ENCODE peak calls at places on chromosomes 1 and 21, in ten cellular contexts. One of them, this sample, is unnamed. For H3K36me3, the result is how much of the 10 kb centered on the place peaks cover.

GRCh38 chr1:22611530-22611947 is 24.9 kb upstream of the C1QA start:
- DNase-seq in prostate gland: no peak
- DNase-seq in kidney: no peak
- DNase-seq in cardiac muscle cell: peak
- DNase-seq in trophoblast cell: peak
- DNase-seq in mesendoderm: peak
- DNase-seq in naive thymus-derived CD4-positive, alpha-beta T cell: no peak
- DNase-seq in brain microvascular endothelial cell: peak
- DNase-seq in pancreas: peak
- DNase-seq in GM23248: peak
- DNase-seq in this sample: peak

GRCh38 chr1:240109920-240110685 is 18.4 kb downstream of the FMN2 start:
- DNase-seq in prostate gland: no peak
- DNase-seq in kidney: no peak
- DNase-seq in cardiac muscle cell: peak
- DNase-seq in trophoblast cell: no peak
- DNase-seq in mesendoderm: peak
- DNase-seq in naive thymus-derived CD4-positive, alpha-beta T cell: no peak
- DNase-seq in brain microvascular endothelial cell: no peak
- DNase-seq in pancreas: no peak
- DNase-seq in GM23248: no peak
- DNase-seq in this sample: no peak

GRCh38 chr1:164689672-164690655 is 131.0 kb downstream of the PBX1 start:
- DNase-seq in prostate gland: no peak
- DNase-seq in kidney: no peak
- DNase-seq in cardiac muscle cell: no peak
- DNase-seq in trophoblast cell: no peak
- DNase-seq in mesendoderm: peak
- DNase-seq in naive thymus-derived CD4-positive, alpha-beta T cell: no peak
- DNase-seq in brain microvascular endothelial cell: no peak
- DNase-seq in pancreas: no peak
- DNase-seq in GM23248: no peak
- DNase-seq in this sample: no peak

GRCh38 chr1:190328361-190328760 is 149.3 kb downstream of the BRINP3 start:
- DNase-seq in prostate gland: no peak
- DNase-seq in kidney: no peak
- DNase-seq in cardiac muscle cell: no peak
- DNase-seq in trophoblast cell: no peak
- DNase-seq in mesendoderm: no peak
- DNase-seq in naive thymus-derived CD4-positive, alpha-beta T cell: no peak
- DNase-seq in brain microvascular endothelial cell: no peak
- DNase-seq in pancreas: no peak
- DNase-seq in GM23248: no peak
- DNase-seq in this sample: peak

GRCh38 chr21:17612565-17613241 is at the start of gene BTG3:
- DNase-seq in prostate gland: peak
- DNase-seq in kidney: peak
- DNase-seq in cardiac muscle cell: peak
- DNase-seq in trophoblast cell: peak
- DNase-seq in mesendoderm: peak
- DNase-seq in naive thymus-derived CD4-positive, alpha-beta T cell: peak
- DNase-seq in brain microvascular endothelial cell: peak
- DNase-seq in pancreas: peak
- DNase-seq in GM23248: peak
- DNase-seq in this sample: peak

GRCh38 chr1:235888119-235888643 is 21.5 kb upstream of the LYST start:
- DNase-seq in prostate gland: no peak
- DNase-seq in kidney: no peak
- DNase-seq in cardiac muscle cell: no peak
- DNase-seq in trophoblast cell: no peak
- DNase-seq in mesendoderm: no peak
- DNase-seq in naive thymus-derived CD4-positive, alpha-beta T cell: peak
- DNase-seq in brain microvascular endothelial cell: no peak
- DNase-seq in pancreas: no peak
- DNase-seq in GM23248: no peak
- DNase-seq in this sample: no peak

GRCh38 chr1:29531596-29531995 is 295.3 kb downstream of the PTPRU start:
- DNase-seq in prostate gland: no peak
- DNase-seq in kidney: no peak
- DNase-seq in cardiac muscle cell: no peak
- DNase-seq in trophoblast cell: no peak
- DNase-seq in mesendoderm: no peak
- DNase-seq in naive thymus-derived CD4-positive, alpha-beta T cell: no peak
- DNase-seq in brain microvascular endothelial cell: no peak
- DNase-seq in pancreas: no peak
- DNase-seq in GM23248: no peak
- DNase-seq in this sample: no peak

GRCh38 chr1:158830904-158831507 is at the start of gene MNDA:
- DNase-seq in prostate gland: no peak
- DNase-seq in kidney: no peak
- DNase-seq in cardiac muscle cell: no peak
- DNase-seq in trophoblast cell: no peak
- DNase-seq in mesendoderm: no peak
- DNase-seq in naive thymus-derived CD4-positive, alpha-beta T cell: no peak
- DNase-seq in brain microvascular endothelial cell: no peak
- DNase-seq in pancreas: no peak
- DNase-seq in GM23248: no peak
- DNase-seq in this sample: no peak

GRCh38 chr1:59669752-59670312 is 144.9 kb upstream of the HOOK1 start:
- DNase-seq in prostate gland: no peak
- DNase-seq in kidney: peak
- DNase-seq in cardiac muscle cell: peak
- DNase-seq in trophoblast cell: peak
- DNase-seq in mesendoderm: peak
- DNase-seq in naive thymus-derived CD4-positive, alpha-beta T cell: no peak
- DNase-seq in brain microvascular endothelial cell: peak
- DNase-seq in pancreas: no peak
- DNase-seq in GM23248: peak
- DNase-seq in this sample: no peak

GRCh38 chr1:4089421-4090175 is 189.5 kb upstream of the C1orf174 start:
- DNase-seq in prostate gland: no peak
- DNase-seq in kidney: no peak
- DNase-seq in cardiac muscle cell: no peak
- DNase-seq in trophoblast cell: no peak
- DNase-seq in mesendoderm: no peak
- DNase-seq in naive thymus-derived CD4-positive, alpha-beta T cell: no peak
- DNase-seq in brain microvascular endothelial cell: no peak
- DNase-seq in pancreas: no peak
- DNase-seq in GM23248: no peak
- DNase-seq in this sample: no peak

GRCh38 chr1:66575739-66576138 is 41.8 kb downstream of the SGIP1 start:
- DNase-seq in prostate gland: no peak
- DNase-seq in kidney: no peak
- DNase-seq in cardiac muscle cell: no peak
- DNase-seq in trophoblast cell: peak
- DNase-seq in mesendoderm: no peak
- DNase-seq in naive thymus-derived CD4-positive, alpha-beta T cell: no peak
- DNase-seq in brain microvascular endothelial cell: peak
- DNase-seq in pancreas: no peak
- DNase-seq in GM23248: peak
- DNase-seq in this sample: peak

GRCh38 chr1:73627723-73628122 is 570.3 kb downstream of the LRRIQ3 start:
- DNase-seq in prostate gland: no peak
- DNase-seq in kidney: no peak
- DNase-seq in cardiac muscle cell: no peak
- DNase-seq in trophoblast cell: no peak
- DNase-seq in mesendoderm: peak
- DNase-seq in naive thymus-derived CD4-positive, alpha-beta T cell: no peak
- DNase-seq in brain microvascular endothelial cell: no peak
- DNase-seq in pancreas: no peak
- DNase-seq in GM23248: no peak
- DNase-seq in this sample: no peak

GRCh38 chr21:46363698-46364097 is 39.7 kb downstream of the PCNT start:
- DNase-seq in prostate gland: no peak
- DNase-seq in kidney: no peak
- DNase-seq in cardiac muscle cell: no peak
- DNase-seq in trophoblast cell: no peak
- DNase-seq in mesendoderm: no peak
- DNase-seq in naive thymus-derived CD4-positive, alpha-beta T cell: no peak
- DNase-seq in brain microvascular endothelial cell: no peak
- DNase-seq in pancreas: no peak
- DNase-seq in GM23248: no peak
- DNase-seq in this sample: no peak
- H3K36me3 ChIP-seq in prostate gland: under half
- H3K36me3 ChIP-seq in kidney: under half
- H3K36me3 ChIP-seq in cardiac muscle cell: under half
- H3K36me3 ChIP-seq in trophoblast cell: half or more
- H3K36me3 ChIP-seq in mesendoderm: under half
- H3K36me3 ChIP-seq in naive thymus-derived CD4-positive, alpha-beta T cell: under half
- H3K36me3 ChIP-seq in brain microvascular endothelial cell: under half
- H3K36me3 ChIP-seq in pancreas: under half
- H3K36me3 ChIP-seq in GM23248: under half
- H3K36me3 ChIP-seq in this sample: under half

DNA sequence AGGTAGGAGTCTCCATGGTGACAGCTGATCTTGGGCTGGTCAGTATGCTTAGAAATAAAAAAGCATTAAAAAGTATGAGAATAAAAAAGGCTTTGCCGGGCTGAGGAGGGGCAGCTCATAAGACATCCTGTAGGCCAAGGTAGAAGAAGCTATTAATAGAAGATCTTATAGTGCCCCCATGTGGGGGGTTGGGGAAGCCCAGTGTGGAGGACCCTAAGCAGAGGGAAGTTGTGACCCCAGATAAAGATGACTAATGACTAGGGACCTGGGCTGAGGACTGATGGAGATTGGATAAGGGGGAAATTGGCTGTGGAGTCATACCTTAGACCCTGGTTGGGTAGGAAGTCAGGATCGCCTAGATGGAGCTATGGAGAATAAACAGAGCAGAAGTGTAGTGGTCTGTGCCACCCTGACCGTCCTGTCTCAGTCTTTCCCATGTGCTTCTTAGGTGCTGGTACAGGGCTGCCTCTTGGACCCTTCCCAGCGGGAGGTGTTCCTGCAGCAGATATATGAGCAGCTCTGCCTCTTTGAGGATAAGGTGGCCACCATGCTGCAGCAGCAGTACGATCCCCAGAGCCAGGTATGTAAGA is 25.0 kb downstream of the SZT2 start:
- DNase-seq in prostate gland: peak
- DNase-seq in kidney: no peak
- DNase-seq in cardiac muscle cell: peak
- DNase-seq in trophoblast cell: peak
- DNase-seq in mesendoderm: peak
- DNase-seq in naive thymus-derived CD4-positive, alpha-beta T cell: peak
- DNase-seq in brain microvascular endothelial cell: peak
- DNase-seq in pancreas: no peak
- DNase-seq in GM23248: peak
- DNase-seq in this sample: peak
- H3K36me3 ChIP-seq in prostate gland: under half
- H3K36me3 ChIP-seq in kidney: under half
- H3K36me3 ChIP-seq in cardiac muscle cell: under half
- H3K36me3 ChIP-seq in trophoblast cell: under half
- H3K36me3 ChIP-seq in mesendoderm: under half
- H3K36me3 ChIP-seq in naive thymus-derived CD4-positive, alpha-beta T cell: under half
- H3K36me3 ChIP-seq in brain microvascular endothelial cell: under half
- H3K36me3 ChIP-seq in pancreas: under half
- H3K36me3 ChIP-seq in GM23248: under half
- H3K36me3 ChIP-seq in this sample: under half

GRCh38 chr1:226731257-226731893 is 7.7 kb downstream of the ITPKB start:
- DNase-seq in prostate gland: no peak
- DNase-seq in kidney: no peak
- DNase-seq in cardiac muscle cell: no peak
- DNase-seq in trophoblast cell: no peak
- DNase-seq in mesendoderm: no peak
- DNase-seq in naive thymus-derived CD4-positive, alpha-beta T cell: no peak
- DNase-seq in brain microvascular endothelial cell: no peak
- DNase-seq in pancreas: no peak
- DNase-seq in GM23248: no peak
- DNase-seq in this sample: no peak

GRCh38 chr1:226730826-226731225 is 8.3 kb downstream of the ITPKB start:
- DNase-seq in prostate gland: no peak
- DNase-seq in kidney: no peak
- DNase-seq in cardiac muscle cell: no peak
- DNase-seq in trophoblast cell: no peak
- DNase-seq in mesendoderm: no peak
- DNase-seq in naive thymus-derived CD4-positive, alpha-beta T cell: no peak
- DNase-seq in brain microvascular endothelial cell: no peak
- DNase-seq in pancreas: no peak
- DNase-seq in GM23248: no peak
- DNase-seq in this sample: no peak

GRCh38 chr1:226725870-226726212 is 13.2 kb downstream of the ITPKB start:
- DNase-seq in prostate gland: no peak
- DNase-seq in kidney: no peak
- DNase-seq in cardiac muscle cell: no peak
- DNase-seq in trophoblast cell: no peak
- DNase-seq in mesendoderm: no peak
- DNase-seq in naive thymus-derived CD4-positive, alpha-beta T cell: no peak
- DNase-seq in brain microvascular endothelial cell: no peak
- DNase-seq in pancreas: no peak
- DNase-seq in GM23248: no peak
- DNase-seq in this sample: no peak

GRCh38 chr1:226730064-226730463 is 9.0 kb downstream of the ITPKB start:
- DNase-seq in prostate gland: no peak
- DNase-seq in kidney: no peak
- DNase-seq in cardiac muscle cell: no peak
- DNase-seq in trophoblast cell: no peak
- DNase-seq in mesendoderm: no peak
- DNase-seq in naive thymus-derived CD4-positive, alpha-beta T cell: no peak
- DNase-seq in brain microvascular endothelial cell: no peak
- DNase-seq in pancreas: no peak
- DNase-seq in GM23248: no peak
- DNase-seq in this sample: no peak

DNA sequence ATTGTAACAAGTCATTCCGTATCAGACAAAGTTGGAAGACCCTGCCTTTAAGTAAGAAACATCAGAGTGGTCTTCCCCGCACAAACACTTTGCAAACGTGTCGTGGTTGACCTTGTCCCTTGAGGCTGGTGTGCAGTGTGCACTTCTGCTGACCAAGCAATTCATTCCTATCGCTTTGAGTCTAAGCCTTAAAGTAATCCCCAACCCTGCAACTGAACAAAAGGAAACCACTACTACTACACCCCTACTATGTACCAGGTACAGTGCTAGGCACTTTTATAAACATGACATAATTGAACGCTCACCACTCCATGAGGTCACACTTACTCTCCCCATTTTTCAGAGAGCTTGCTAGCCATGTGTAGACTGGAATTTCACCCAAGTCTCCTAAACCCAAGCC is 10.6 kb downstream of the ITPKB start:
- DNase-seq in prostate gland: no peak
- DNase-seq in kidney: no peak
- DNase-seq in cardiac muscle cell: no peak
- DNase-seq in trophoblast cell: no peak
- DNase-seq in mesendoderm: no peak
- DNase-seq in naive thymus-derived CD4-positive, alpha-beta T cell: no peak
- DNase-seq in brain microvascular endothelial cell: no peak
- DNase-seq in pancreas: no peak
- DNase-seq in GM23248: no peak
- DNase-seq in this sample: no peak
- H3K36me3 ChIP-seq in prostate gland: under half
- H3K36me3 ChIP-seq in kidney: under half
- H3K36me3 ChIP-seq in cardiac muscle cell: under half
- H3K36me3 ChIP-seq in trophoblast cell: under half
- H3K36me3 ChIP-seq in mesendoderm: under half
- H3K36me3 ChIP-seq in naive thymus-derived CD4-positive, alpha-beta T cell: under half
- H3K36me3 ChIP-seq in brain microvascular endothelial cell: under half
- H3K36me3 ChIP-seq in pancreas: under half
- H3K36me3 ChIP-seq in GM23248: under half
- H3K36me3 ChIP-seq in this sample: under half

DNA sequence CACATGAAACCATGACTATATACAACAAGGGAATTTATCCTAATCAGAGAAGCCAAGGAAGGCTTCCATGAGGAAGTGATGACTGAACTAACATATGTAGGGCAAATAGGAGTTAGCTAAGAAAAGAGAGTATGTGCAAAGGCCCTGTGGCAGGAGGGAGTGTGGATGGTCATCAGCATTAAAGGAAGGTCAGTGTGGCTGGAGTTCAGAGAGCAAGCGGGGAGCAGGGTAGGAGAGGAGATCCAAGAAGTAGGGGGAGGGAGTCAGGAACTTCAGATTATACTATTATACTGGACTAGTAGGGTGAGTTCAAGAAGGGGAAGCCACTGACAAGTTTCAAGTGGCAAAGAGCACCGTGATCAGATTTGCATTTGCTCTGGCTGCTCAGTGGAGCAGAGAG is 8.4 kb downstream of the MAP7D1 start:
- DNase-seq in prostate gland: no peak
- DNase-seq in kidney: no peak
- DNase-seq in cardiac muscle cell: no peak
- DNase-seq in trophoblast cell: no peak
- DNase-seq in mesendoderm: no peak
- DNase-seq in naive thymus-derived CD4-positive, alpha-beta T cell: no peak
- DNase-seq in brain microvascular endothelial cell: no peak
- DNase-seq in pancreas: no peak
- DNase-seq in GM23248: no peak
- DNase-seq in this sample: no peak
- H3K36me3 ChIP-seq in prostate gland: under half
- H3K36me3 ChIP-seq in kidney: under half
- H3K36me3 ChIP-seq in cardiac muscle cell: under half
- H3K36me3 ChIP-seq in trophoblast cell: under half
- H3K36me3 ChIP-seq in mesendoderm: under half
- H3K36me3 ChIP-seq in naive thymus-derived CD4-positive, alpha-beta T cell: under half
- H3K36me3 ChIP-seq in brain microvascular endothelial cell: half or more
- H3K36me3 ChIP-seq in pancreas: under half
- H3K36me3 ChIP-seq in GM23248: under half
- H3K36me3 ChIP-seq in this sample: under half

This sample was measured in bronchial epithelial cell.